ENCODE peak calls at places on chromosome 20, in eight cellular contexts. Z is mucosa of descending colon; H is fibroblast of lung; Y is CD8-positive, alpha-beta memory T cell; J is H7; M is HFF-Myc; B is A549; C is fibroblast of mammary gland. E is an unnamed sample.

GRCh38 chr20:54431545-54431944 is 43.8 kb upstream of the DOK5 start:
- DNase-seq in Z (no peak), B (no peak), M (no peak), Y (no peak), J (no peak), H (peak), C (peak), E (peak)

GRCh38 chr20:52682271-52682670 is 289.9 kb upstream of the TSHZ2 start:
- DNase-seq in J (no peak), H (no peak), B (no peak), M (no peak), C (no peak), Y (no peak), Z (no peak), E (no peak)

GRCh38 chr20:52217689-52218395 is 26.3 kb upstream of the ZFP64 start:
- DNase-seq in Z (no peak), J (no peak), M (no peak), Y (no peak), C (no peak), H (no peak), B (no peak), E (no peak)

GRCh38 chr20:1636621-1637020 is 16.8 kb upstream of the SIRPB1 start:
- DNase-seq in C (no peak), J (peak), M (no peak), Z (no peak), B (no peak), H (no peak), Y (no peak), E (no peak)

GRCh38 chr20:36544134-36545018 is 3.1 kb downstream of the MYL9 start:
- DNase-seq in M (no peak), B (no peak), C (peak), Z (no peak), H (peak), Y (no peak), J (peak), E (peak)

GRCh38 chr20:33689973-33690372 is 3.8 kb upstream of the E2F1 start:
- DNase-seq in M (no peak), Y (peak), C (peak), Z (no peak), J (no peak), H (peak), B (no peak), E (no peak)

GRCh38 chr20:4795394-4795793 is 73.7 kb downstream of the PRND start:
- DNase-seq in C (peak), Y (no peak), J (peak), H (peak), M (peak), Z (no peak), B (peak), E (peak)

GRCh38 chr20:34111057-34111711 is 859 bp downstream of the EIF2S2 start:
- DNase-seq in J (peak), B (peak), M (no peak), Y (no peak), C (peak), Z (no peak), H (peak), E (peak)

GRCh38 chr20:50980851-50981713 is 22.5 kb downstream of the MOCS3 start:
- DNase-seq in H (peak), J (peak), B (peak), C (peak), Y (peak), Z (peak), M (no peak), E (peak)

GRCh38 chr20:39429716-39430115 is 467.6 kb downstream of the DHX35 start:
- DNase-seq in H (no peak), Z (no peak), Y (no peak), J (peak), B (peak), M (no peak), C (peak), E (no peak)

GRCh38 chr20:2625062-2625461 is 27.4 kb upstream of the NOP56 start:
- DNase-seq in C (no peak), Z (no peak), H (no peak), Y (no peak), M (no peak), B (no peak), J (no peak), E (no peak)

GRCh38 chr20:12570371-12570770 is 438.4 kb upstream of the SPTLC3 start:
- DNase-seq in B (peak), C (no peak), H (no peak), Y (no peak), J (peak), Z (peak), M (no peak), E (no peak)

GRCh38 chr20:51096571-51097267 is 73.8 kb upstream of the KCNG1 start:
- DNase-seq in H (no peak), Z (no peak), Y (no peak), C (no peak), B (no peak), M (no peak), J (no peak), E (no peak)

GRCh38 chr20:41587956-41588355 is 30.2 kb downstream of the CHD6 start:
- DNase-seq in C (peak), Z (no peak), B (no peak), M (peak), H (peak), Y (no peak), J (no peak), E (peak)

GRCh38 chr20:52958206-52958605 is 14.0 kb upstream of the TSHZ2 start:
- DNase-seq in J (no peak), B (no peak), M (no peak), C (peak), Y (no peak), H (peak), Z (no peak), E (no peak)

GRCh38 chr20:61756446-61756845 is 309.2 kb downstream of the TAF4 start:
- DNase-seq in Y (no peak), M (no peak), B (no peak), J (peak), C (no peak), Z (no peak), H (no peak), E (no peak)

GRCh38 chr20:21615617-21616080 is 89.8 kb upstream of the PAX1 start:
- DNase-seq in Y (no peak), B (peak), H (peak), M (no peak), C (peak), J (peak), Z (peak), E (peak)

GRCh38 chr20:50758469-50758868 is 27.1 kb downstream of the PARD6B start:
- DNase-seq in J (no peak), M (no peak), H (no peak), Z (no peak), C (peak), B (no peak), Y (no peak), E (peak)

GRCh38 chr20:15061955-15062354 is 724.5 kb upstream of the FLRT3 start:
- DNase-seq in C (no peak), Z (no peak), Y (no peak), J (peak), H (no peak), B (peak), M (no peak), E (no peak)

GRCh38 chr20:64219202-64219601 is 36.3 kb upstream of the PCMTD2 start:
- DNase-seq in C (no peak), Z (no peak), M (no peak), H (no peak), Y (no peak), J (no peak), B (no peak), E (peak)

GRCh38 chr20:1892122-1892385 is 3.2 kb upstream of the SIRPA start:
- DNase-seq in B (no peak), C (no peak), M (no peak), Y (no peak), Z (no peak), H (no peak), J (no peak), E (no peak)

GRCh38 chr20:52805892-52806291 is 166.3 kb upstream of the TSHZ2 start:
- DNase-seq in Z (no peak), M (no peak), Y (no peak), H (no peak), C (no peak), B (no peak), J (no peak), E (no peak)

GRCh38 chr20:38452880-38453624 is 17.9 kb upstream of the SNHG17 start:
- DNase-seq in C (peak), Y (no peak), B (no peak), Z (no peak), J (no peak), M (no peak), H (peak), E (peak)

GRCh38 chr20:12237772-12238171 is 320.1 kb downstream of the BTBD3 start:
- DNase-seq in J (no peak), H (no peak), Z (no peak), B (no peak), Y (no peak), C (peak), M (no peak), E (peak)

GRCh38 chr20:19757487-19757972 is 528 bp upstream of the RIN2 start:
- DNase-seq in M (no peak), J (peak), Z (peak), B (peak), H (peak), C (peak), Y (no peak), E (peak)

GRCh38 chr20:49691818-49692568 is 21.7 kb downstream of the B4GALT5 start:
- DNase-seq in Z (no peak), J (no peak), B (no peak), C (no peak), M (no peak), Y (no peak), H (no peak), E (no peak)

GRCh38 chr20:48919336-48919881 is 2.1 kb upstream of the ARFGEF2 start:
- DNase-seq in H (no peak), Y (no peak), B (no peak), M (no peak), J (no peak), Z (no peak), C (no peak), E (no peak)

GRCh38 chr20:22999756-23000155 is 35.4 kb upstream of the SSTR4 start:
- DNase-seq in Z (no peak), B (peak), J (no peak), H (peak), M (no peak), Y (no peak), C (peak), E (peak)

GRCh38 chr20:38173237-38174156 is 8.4 kb upstream of the TGM2 start:
- DNase-seq in J (no peak), M (peak), Z (no peak), H (peak), Y (no peak), B (peak), C (peak), E (peak)

DNA sequence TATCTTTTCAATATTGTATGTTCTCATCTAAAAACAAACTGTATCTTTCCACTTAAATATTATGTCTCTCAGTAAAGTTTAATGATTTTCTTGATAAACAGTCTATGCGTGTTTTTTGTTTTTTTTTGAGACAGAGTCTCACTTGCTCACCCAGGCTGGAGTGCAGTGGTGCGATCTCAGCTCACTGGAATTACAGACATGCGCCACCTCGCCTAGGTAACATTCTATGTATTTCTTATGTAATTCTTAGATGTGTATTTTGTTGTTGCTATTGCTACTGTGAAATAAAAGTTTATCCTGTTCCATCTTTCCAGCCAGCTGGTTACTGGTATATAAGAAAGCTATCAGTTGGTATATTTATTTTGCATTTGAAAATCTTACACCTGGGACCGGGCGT is 29.4 kb downstream of the ABHD12 start:
- DNase-seq in Y (no peak), B (peak), M (no peak), C (no peak), J (no peak), H (no peak), Z (no peak), E (peak)
- H3K4me3 ChIP-seq in Y (no peak), B (no peak), M (no peak), C (no peak), J (no peak), H (no peak), Z (no peak), E (no peak)

GRCh38 chr20:3797226-3797545 is 1.1 kb downstream of the CDC25B start:
- DNase-seq in Z (peak), B (no peak), J (no peak), H (no peak), Y (no peak), C (no peak), M (no peak), E (no peak)

GRCh38 chr20:3797592-3798404 is 1.7 kb downstream of the CDC25B start:
- DNase-seq in B (no peak), M (no peak), J (peak), Z (peak), C (no peak), H (peak), Y (peak), E (no peak)

GRCh38 chr20:3796477-3797225 is 541 bp downstream of the CDC25B start:
- DNase-seq in J (peak), C (no peak), B (no peak), H (no peak), Z (peak), M (no peak), Y (no peak), E (no peak)

GRCh38 chr20:3795511-3796468 is at the start of gene CDC25B:
- DNase-seq in Z (peak), C (peak), B (peak), J (peak), H (peak), Y (peak), M (peak), E (peak)

DNA sequence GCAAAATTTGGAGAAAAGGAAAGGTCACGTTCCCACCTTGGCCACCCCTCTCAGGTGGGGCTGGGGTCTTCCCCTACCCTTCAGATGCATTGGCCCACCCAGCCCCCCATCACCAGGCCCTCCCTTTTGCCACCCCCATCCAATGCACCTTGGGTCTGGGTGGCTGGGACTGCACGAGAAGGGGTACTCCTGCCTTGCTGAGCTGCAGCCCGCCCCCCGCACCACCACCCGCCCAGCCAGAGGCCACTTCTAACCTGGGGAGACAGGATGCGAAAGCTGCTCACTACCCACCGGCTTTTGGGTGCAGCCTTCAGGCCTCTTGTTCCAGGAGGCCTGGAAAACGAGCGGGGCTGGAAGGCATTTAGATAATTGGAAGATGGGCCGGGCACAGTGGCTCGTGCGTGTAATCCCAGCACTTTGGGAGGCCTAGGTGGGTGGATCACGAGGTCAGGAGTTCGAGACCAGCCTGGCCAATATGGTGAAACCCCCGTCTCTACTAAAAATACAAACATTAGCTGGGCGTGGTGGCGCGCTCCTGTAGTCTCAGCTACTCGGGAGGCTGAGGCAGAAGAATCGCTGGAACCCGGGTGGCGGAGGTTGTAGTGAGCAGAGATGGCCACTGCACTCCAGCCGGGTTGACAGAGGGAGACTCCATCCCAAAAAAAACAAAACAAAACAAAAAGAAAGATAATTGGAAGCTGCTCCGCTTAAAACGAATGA is 1.2 kb upstream of the CDC25B start:
- DNase-seq in M (no peak), Z (no peak), J (peak), B (no peak), H (no peak), C (no peak), Y (no peak), E (no peak)
- H3K4me3 ChIP-seq in M (peak), Z (no peak), J (no peak), B (peak), H (peak), C (peak), Y (peak), E (peak)

DNA sequence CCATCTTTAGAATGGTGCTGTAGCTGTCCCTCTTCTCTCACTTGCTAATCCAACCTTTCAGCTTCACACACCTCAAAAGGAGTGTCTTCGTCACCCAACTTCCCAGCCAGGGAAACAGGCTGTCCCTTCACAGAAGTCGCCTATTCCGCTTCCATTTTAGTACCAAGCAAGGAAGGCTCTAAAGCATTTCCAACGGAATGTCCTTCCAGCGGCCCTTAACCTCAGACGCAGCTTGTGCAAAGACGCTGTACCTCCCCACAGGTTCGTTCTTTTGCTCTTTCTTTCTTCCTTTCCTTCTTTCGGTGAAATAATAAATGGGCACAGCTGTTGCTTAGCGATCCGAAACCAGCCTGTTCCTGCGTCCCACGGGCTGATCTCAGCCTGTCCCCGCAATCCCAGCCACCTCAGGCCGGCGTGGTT is 1.5 kb downstream of the PTPRT start:
- DNase-seq in C (no peak), Y (no peak), H (no peak), J (no peak), B (no peak), Z (no peak), M (no peak), E (no peak)
- H3K4me3 ChIP-seq in C (no peak), Y (no peak), H (no peak), J (peak), B (no peak), Z (no peak), M (no peak), E (no peak)

GRCh38 chr20:5825136-5825719 is 75.0 kb downstream of the SHLD1 start:
- DNase-seq in Z (no peak), M (no peak), J (peak), C (no peak), Y (no peak), H (no peak), B (no peak), E (no peak)
- H3K4me3 ChIP-seq in Z (no peak), M (no peak), J (no peak), C (no peak), Y (no peak), H (no peak), B (no peak), E (no peak)

DNA sequence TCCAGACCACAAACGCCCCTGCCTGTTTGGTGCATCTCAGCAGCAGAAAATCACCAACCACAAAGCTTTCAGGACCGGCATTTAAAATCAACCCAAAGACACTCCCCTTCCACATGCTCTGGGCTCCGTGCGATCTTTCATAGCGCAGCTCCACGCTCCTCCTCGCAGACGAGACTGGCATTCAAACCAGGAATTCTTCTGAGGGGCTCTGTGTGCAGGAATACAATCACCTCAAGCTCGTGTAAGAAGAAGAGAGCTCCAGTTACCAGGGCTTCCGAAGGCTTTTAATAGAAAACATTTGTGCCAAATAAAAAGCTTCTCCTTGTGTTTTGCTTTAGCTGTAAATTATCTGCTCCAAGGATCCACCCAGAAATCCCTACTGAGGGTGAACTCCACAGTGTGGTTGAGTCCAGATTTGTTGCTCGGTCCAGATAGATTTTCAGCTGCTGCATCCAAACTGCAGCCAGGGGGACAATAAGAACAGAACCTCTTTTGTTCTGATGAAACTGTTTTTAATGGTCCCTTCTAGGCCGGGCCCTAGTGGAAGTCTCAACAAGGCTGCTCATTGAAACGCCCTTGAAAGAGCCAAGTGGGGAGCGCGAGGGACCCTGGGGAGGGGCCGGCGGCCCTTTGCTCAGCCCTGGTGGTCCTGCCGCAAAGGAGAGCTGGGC is 16.4 kb upstream of the BMP7 start:
- DNase-seq in H (no peak), B (no peak), J (no peak), Y (no peak), M (peak), C (no peak), Z (no peak), E (no peak)
- H3K4me3 ChIP-seq in H (no peak), B (no peak), J (no peak), Y (no peak), M (no peak), C (no peak), Z (no peak), E (no peak)

GRCh38 chr20:56924976-56925695 is 296.0 kb downstream of the TFAP2C start:
- DNase-seq in H (no peak), J (peak), Y (no peak), B (no peak), M (no peak), Z (no peak), C (no peak), E (no peak)
- H3K4me3 ChIP-seq in H (no peak), J (peak), Y (no peak), B (peak), M (peak), Z (no peak), C (no peak), E (peak)

GRCh38 chr20:46954490-46955038 is 59.9 kb downstream of the EYA2 start:
- DNase-seq in B (peak), J (no peak), Z (no peak), H (peak), Y (no peak), M (peak), C (peak), E (peak)
- H3K4me3 ChIP-seq in B (peak), J (no peak), Z (no peak), H (peak), Y (no peak), M (no peak), C (no peak), E (peak)

GRCh38 chr20:63102720-63103375 is 96.1 kb upstream of the BHLHE23 start:
- DNase-seq in C (peak), H (peak), B (peak), Z (peak), Y (peak), M (no peak), J (peak), E (peak)

GRCh38 chr20:63103402-63104311 is 96.9 kb upstream of the BHLHE23 start:
- DNase-seq in Y (peak), J (no peak), B (peak), C (peak), H (peak), M (no peak), Z (peak), E (no peak)

GRCh38 chr20:63100926-63101699 is 94.3 kb upstream of the BHLHE23 start:
- DNase-seq in C (no peak), Z (peak), H (no peak), B (no peak), J (peak), Y (no peak), M (no peak), E (no peak)

GRCh38 chr20:63100401-63100925 is 93.7 kb upstream of the BHLHE23 start:
- DNase-seq in H (no peak), Z (peak), B (no peak), Y (no peak), J (peak), M (no peak), C (no peak), E (no peak)

GRCh38 chr20:63101781-63102719 is 95.3 kb upstream of the BHLHE23 start:
- DNase-seq in Y (peak), M (no peak), H (peak), Z (peak), B (peak), J (peak), C (peak), E (peak)
- H3K4me3 ChIP-seq in Y (peak), M (peak), H (peak), Z (peak), B (peak), J (peak), C (peak), E (peak)